ENCODE peak calls at places on chromosomes 5 and 9, in seven cellular contexts. A is CD8-positive, alpha-beta T cell; P is gastrocnemius medialis; D is Caco-2; E is body of pancreas; Y is GM23248; M is lung. L is an unnamed sample. For H3K4me1, the result is how much of the 10 kb centered on the place peaks cover.

GRCh38 chr5:181160144-181160754 is 12.9 kb downstream of the OR2V2 start:
- DNase-seq in P (no peak), D (peak), Y (peak), A (peak), E (no peak), M (no peak), L (peak)

GRCh38 chr9:104769655-104770054 is 5.7 kb downstream of the NIPSNAP3B start:
- DNase-seq in Y (no peak), D (no peak), E (no peak), M (no peak), P (no peak), A (no peak), L (no peak)

GRCh38 chr5:79050513-79050912 is 19.0 kb downstream of the DMGDH start:
- DNase-seq in A (no peak), D (no peak), M (no peak), P (no peak), E (no peak), Y (no peak), L (no peak)

GRCh38 chr9:123686131-123686848 is 243.6 kb downstream of the DENND1A start:
- DNase-seq in Y (peak), M (no peak), D (no peak), A (no peak), E (no peak), P (peak), L (no peak)

GRCh38 chr9:83449166-83449565 is 89.0 kb downstream of the FRMD3 start:
- DNase-seq in M (no peak), A (no peak), Y (no peak), D (no peak), E (no peak), P (no peak), L (no peak)

GRCh38 chr9:89051421-89051820 is 60.2 kb downstream of the S1PR3 start:
- DNase-seq in E (no peak), P (no peak), D (no peak), Y (no peak), A (no peak), M (no peak), L (no peak)

GRCh38 chr5:19928556-19929421 is 59.2 kb downstream of the CDH18 start:
- DNase-seq in E (no peak), A (no peak), P (no peak), D (no peak), Y (peak), M (no peak), L (no peak)

GRCh38 chr9:108751301-108751824 is 104.4 kb downstream of the ACTL7B start:
- DNase-seq in M (no peak), E (no peak), P (no peak), A (no peak), Y (no peak), D (no peak), L (no peak)

GRCh38 chr9:134643306-134643705 is 1.7 kb downstream of the COL5A1 start:
- DNase-seq in P (no peak), D (no peak), A (no peak), M (no peak), Y (peak), E (no peak), L (no peak)

GRCh38 chr9:111731916-111732315 is 62.8 kb downstream of the SHOC1 start:
- DNase-seq in M (no peak), A (no peak), P (no peak), D (no peak), Y (peak), E (no peak), L (no peak)

DNA sequence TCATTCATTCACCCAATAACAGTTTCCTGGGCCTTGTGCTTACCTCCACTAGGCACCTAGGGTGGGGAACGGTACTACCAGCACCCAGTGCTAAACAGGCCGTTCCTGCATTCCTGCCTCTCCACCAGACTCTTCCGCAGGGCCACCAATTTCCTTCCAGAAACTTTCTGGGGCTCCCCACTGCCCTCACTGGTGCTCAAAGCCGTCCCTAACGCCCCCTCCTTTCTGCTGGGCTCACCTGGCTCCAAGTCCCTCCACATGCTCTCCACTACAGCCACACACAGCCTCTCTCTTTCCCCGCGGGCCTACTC is 1.4 kb downstream of the PHF19 start:
- DNase-seq in Y (no peak), M (no peak), P (no peak), E (no peak), D (no peak), A (no peak), L (no peak)
- H3K4me1 ChIP-seq in Y (under half), M (under half), P (under half), E (under half), D (under half), A (under half), L (half or more)

GRCh38 chr5:83151821-83152220 is 74.5 kb downstream of the XRCC4 start:
- DNase-seq in A (no peak), E (no peak), P (no peak), M (no peak), D (no peak), Y (peak), L (no peak)
- H3K4me1 ChIP-seq in A (under half), E (under half), P (under half), M (under half), D (under half), Y (under half), L (under half)

DNA sequence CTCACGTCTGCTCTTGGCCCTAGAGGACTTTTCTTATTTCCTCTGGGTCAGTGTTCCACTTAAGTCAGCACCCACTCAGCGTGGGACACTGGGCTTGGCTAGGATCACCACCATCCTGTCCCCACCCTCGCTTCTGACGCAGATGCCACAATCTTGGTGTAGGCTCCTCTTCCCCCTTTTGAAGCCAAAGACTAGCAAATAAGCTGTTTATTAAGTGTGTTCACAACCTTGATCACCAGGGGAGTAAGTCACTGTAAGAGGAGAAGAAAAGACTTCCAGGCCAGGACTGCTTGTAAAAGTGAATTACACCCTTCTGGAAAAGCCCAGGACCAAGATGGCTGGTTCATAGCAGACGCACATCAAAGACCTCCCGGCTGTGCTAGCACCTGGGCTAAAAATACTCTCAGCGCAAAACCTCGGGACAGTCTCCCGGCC is 69.6 kb downstream of the RAPGEF1 start:
- DNase-seq in E (no peak), P (no peak), Y (no peak), D (no peak), A (peak), M (no peak), L (no peak)
- H3K4me1 ChIP-seq in E (under half), P (half or more), Y (under half), D (under half), A (half or more), M (under half), L (under half)

GRCh38 chr9:113598883-113599282 is 135.4 kb downstream of the RGS3 start:
- DNase-seq in D (no peak), Y (peak), M (no peak), E (no peak), A (no peak), P (no peak), L (no peak)
- H3K4me1 ChIP-seq in D (under half), Y (half or more), M (under half), E (half or more), A (under half), P (under half), L (under half)